ENCODE peak calls at places on chromosomes 3 and 15, in eight cellular contexts. F is testis, M is astrocyte, K is fibroblast of lung, N is lung, X is cardiac muscle cell, L is H9, I is right lobe of liver. R is an unnamed sample.

GRCh38 chr3:324423-324822 is 127.9 kb downstream of the CHL1 start:
- DNase-seq in M (no peak), K (no peak), F (no peak), N (no peak), L (no peak), I (no peak), X (no peak), R (no peak)

GRCh38 chr3:125075738-125076137 is 19.9 kb upstream of the HEG1 start:
- DNase-seq in N (no peak), L (no peak), I (no peak), F (no peak), K (no peak), X (peak; percentile 32), M (no peak), R (no peak)

GRCh38 chr3:197027151-197027895 is 2.3 kb downstream of the MELTF start:
- DNase-seq in M (peak; percentile 54), K (no peak), X (no peak), I (no peak), N (no peak), F (no peak), L (peak; percentile 31), R (no peak)

GRCh38 chr3:9224490-9224889 is 25.0 kb downstream of the SRGAP3 start:
- DNase-seq in N (no peak), F (no peak), I (no peak), X (no peak), M (peak; percentile 70), K (no peak), L (no peak), R (no peak)

GRCh38 chr3:13452490-13453335 is 27.4 kb upstream of the HDAC11 start:
- DNase-seq in F (peak; percentile 57), L (no peak), K (peak; percentile 63), M (peak; percentile 30), N (no peak), I (peak; percentile 61), X (peak; percentile 61), R (no peak)

GRCh38 chr15:38129531-38130199 is 123.0 kb upstream of the SPRED1 start:
- DNase-seq in L (no peak), F (peak; percentile 80), I (no peak), X (no peak), K (peak; percentile 100), M (peak; percentile 100), N (peak; percentile 75), R (peak; percentile 67)

GRCh38 chr3:5078151-5078550 is 43.9 kb upstream of the ARL8B start:
- DNase-seq in N (no peak), M (peak; percentile 56), K (peak; percentile 30), L (no peak), I (no peak), F (no peak), X (no peak), R (no peak)

GRCh38 chr15:98658831-98659699 is 10.7 kb downstream of the IGF1R start:
- DNase-seq in L (no peak), M (peak; percentile 42), N (peak; percentile 55), F (no peak), I (no peak), K (peak; percentile 67), X (peak; percentile 61), R (no peak)

GRCh38 chr3:75631541-75631940 is 32.6 kb upstream of the FRG2C start:
- DNase-seq in L (no peak), N (no peak), F (no peak), X (no peak), K (no peak), I (no peak), M (no peak), R (no peak)

GRCh38 chr15:77037475-77038209 is 33.3 kb downstream of the TSPAN3 start:
- DNase-seq in M (no peak), X (no peak), I (no peak), K (no peak), L (no peak), F (peak; percentile 16), N (no peak), R (no peak)

GRCh38 chr15:29849716-29850115 is 27.4 kb upstream of the TJP1 start:
- DNase-seq in I (no peak), N (no peak), X (no peak), F (no peak), K (no peak), L (no peak), M (no peak), R (no peak)

GRCh38 chr3:148158210-148158609 is 539.5 kb upstream of the AGTR1 start:
- DNase-seq in I (no peak), X (no peak), M (peak; percentile 73), N (no peak), L (no peak), F (peak; percentile 48), K (peak; percentile 83), R (no peak)

GRCh38 chr3:133246119-133246518 is 153.7 kb upstream of the BFSP2 start:
- DNase-seq in L (no peak), X (no peak), M (peak; percentile 11), F (no peak), N (no peak), I (no peak), K (no peak), R (no peak)

GRCh38 chr15:69659454-69660050 is 206.9 kb downstream of the RPLP1 start:
- DNase-seq in I (peak; percentile 28), K (no peak), N (no peak), M (no peak), F (no peak), L (no peak), X (no peak), R (no peak)

GRCh38 chr3:141412936-141413354 is 44.6 kb downstream of the ZBTB38 start:
- DNase-seq in X (no peak), M (peak; percentile 81), K (peak; percentile 94), N (peak; percentile 89), F (peak; percentile 91), L (no peak), I (peak; percentile 95), R (peak; percentile 53)

GRCh38 chr3:19888428-19889152 is 45.4 kb downstream of the EFHB start:
- DNase-seq in L (no peak), I (no peak), X (no peak), F (no peak), K (no peak), N (no peak), M (no peak), R (no peak)

GRCh38 chr3:119418641-119419040 is 44.8 kb downstream of the TMEM39A start:
- DNase-seq in M (peak; percentile 9), K (no peak), N (no peak), L (no peak), I (no peak), X (peak; percentile 44), F (no peak), R (no peak)

GRCh38 chr3:194450341-194450740 is 36.5 kb downstream of the ATP13A3 start:
- DNase-seq in X (no peak), I (no peak), N (no peak), L (no peak), K (no peak), M (no peak), F (no peak), R (no peak)

GRCh38 chr3:107740992-107741896 is 218.5 kb downstream of the BBX start:
- DNase-seq in X (no peak), M (no peak), I (no peak), F (no peak), N (no peak), K (peak; percentile 63), L (no peak), R (no peak)

GRCh38 chr3:46660543-46661523 is 32.6 kb downstream of the ALS2CL start:
- DNase-seq in X (no peak), I (peak; percentile 87), M (no peak), K (no peak), F (peak; percentile 9), L (peak; percentile 28), N (no peak), R (no peak)

GRCh38 chr3:54965746-54966145 is 37.9 kb upstream of the LRTM1 start:
- DNase-seq in M (peak; percentile 96), X (no peak), N (no peak), F (no peak), I (no peak), K (peak; percentile 71), L (no peak), R (no peak)

GRCh38 chr3:122064318-122064717 is 9.2 kb downstream of the CD86 start:
- DNase-seq in L (no peak), I (no peak), F (no peak), K (no peak), N (no peak), M (no peak), X (no peak), R (no peak)

DNA sequence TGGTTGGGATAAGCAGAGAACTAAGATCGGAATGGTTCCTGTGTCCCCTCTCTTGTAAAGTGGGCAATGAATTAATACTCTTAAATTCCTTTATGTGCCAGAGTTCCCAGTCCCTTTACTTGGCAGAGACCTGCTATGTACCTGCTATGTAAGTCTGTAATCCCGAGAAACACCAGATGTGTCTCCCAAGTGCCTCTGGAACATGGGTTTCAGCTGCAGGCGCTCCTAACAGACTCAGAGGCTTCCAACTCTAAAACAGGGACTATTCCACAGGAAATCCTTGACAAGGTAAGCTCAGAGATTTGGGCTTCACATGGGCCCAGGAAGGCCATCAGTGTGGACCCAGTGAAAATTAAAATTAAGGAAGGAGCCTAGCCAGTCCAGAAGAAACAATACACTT is 117.7 kb upstream of the PLCL2 start:
- DNase-seq in L (peak; percentile 35), K (no peak), X (peak; percentile 52), I (no peak), N (no peak), M (no peak), F (peak; percentile 17), R (no peak)
- TF ChIP-seq CTCF in L (peak; percentile 38), K (no peak), X (no peak), I (no peak), N (no peak), M (no peak), F (no peak), R (no peak)

GRCh38 chr3:166556955-166557354 is 719.7 kb upstream of the BCHE start:
- DNase-seq in X (no peak), K (no peak), N (no peak), F (no peak), M (no peak), L (no peak), I (no peak), R (no peak)

DNA sequence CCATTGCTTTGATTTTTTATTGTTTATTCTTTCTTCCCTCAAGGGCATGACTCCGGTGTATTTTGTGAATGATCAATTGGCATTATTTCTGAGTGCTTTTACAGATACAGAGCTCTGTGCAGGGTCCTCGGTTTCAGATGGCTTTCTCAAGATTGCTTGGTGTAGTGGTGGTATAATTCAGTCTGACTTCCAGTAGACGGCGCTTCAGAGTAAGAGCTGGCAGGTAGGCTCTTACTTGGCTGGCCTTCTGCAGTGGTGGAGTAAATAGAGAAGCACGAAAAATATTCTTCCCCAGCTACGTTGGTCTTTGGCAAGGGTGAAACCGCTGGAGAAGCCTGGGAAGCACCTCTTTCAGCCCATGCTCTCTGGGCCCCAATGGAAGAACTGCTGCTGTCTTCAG is 723.0 kb upstream of the BCHE start:
- DNase-seq in I (no peak), F (no peak), X (no peak), M (no peak), L (peak; percentile 45), N (no peak), K (no peak), R (no peak)
- TF ChIP-seq CTCF in I (no peak), F (no peak), X (no peak), M (no peak), L (peak; percentile 63), N (no peak), K (no peak), R (no peak)

GRCh38 chr15:39406485-39406884 is 174.4 kb upstream of the THBS1 start:
- DNase-seq in M (no peak), I (no peak), L (no peak), F (no peak), K (no peak), N (no peak), X (no peak), R (no peak)
- TF ChIP-seq CTCF in M (no peak), I (no peak), L (no peak), F (no peak), K (no peak), N (no peak), X (no peak), R (no peak)

GRCh38 chr3:31531992-31532586 is 636 bp upstream of the STT3B start:
- DNase-seq in I (peak; percentile 100), N (peak; percentile 99), L (peak; percentile 99), F (peak; percentile 99), X (peak; percentile 100), K (peak; percentile 99), M (peak; percentile 95), R (peak; percentile 91)
- TF ChIP-seq CTCF in I (peak; percentile 7), N (no peak), L (no peak), F (peak; percentile 26), X (no peak), K (no peak), M (no peak), R (no peak)

R was measured in omental fat pad.